ENCODE peak calls at places on chromosomes 7 and 10, in eight cellular contexts. X is activated CD4-positive, alpha-beta T cell treated with anti-CD3 and anti-CD28 coated beads, Interleukin-2, amount 50 U/mL, for 24 hours; P is adipocyte; F is activated T-cell treated with anti-CD3 and anti-CD28 coated beads, Interleukin-2, amount 50 U/mL, for 48 hours; Y is aorta; R is fibroblast of the aortic adventitia; S is amygdala; E is fibroblast of mammary gland. U is an unnamed sample.

GRCh38 chr10:115761166-115761565 is 511.8 kb downstream of the GFRA1 start:
- DNase-seq in P (no peak), Y (no peak), R (no peak), F (no peak), S (no peak), X (no peak), E (no peak), U (no peak)

GRCh38 chr7:127598318-127598717 is 4.8 kb downstream of the FSCN3 start:
- DNase-seq in S (no peak), R (no peak), F (no peak), P (no peak), Y (no peak), X (no peak), E (peak; percentile 21), U (no peak)

GRCh38 chr10:79316671-79317431 is 30.4 kb upstream of the PPIF start:
- DNase-seq in R (no peak), S (no peak), X (no peak), E (no peak), P (no peak), F (no peak), Y (peak; percentile 75), U (peak; percentile 72)

GRCh38 chr10:133282846-133283390 is 6.2 kb upstream of the ADAM8 start:
- DNase-seq in Y (no peak), X (no peak), F (no peak), S (no peak), P (no peak), E (no peak), R (no peak), U (no peak)

GRCh38 chr7:136134503-136134902 is 157.3 kb upstream of the MTPN start:
- DNase-seq in R (no peak), E (peak; percentile 62), F (no peak), X (no peak), S (no peak), P (peak; percentile 19), Y (no peak), U (no peak)

GRCh38 chr10:49255883-49256282 is 43.1 kb upstream of the C10orf71 start:
- DNase-seq in Y (no peak), P (no peak), E (no peak), S (no peak), F (no peak), R (no peak), X (no peak), U (no peak)

GRCh38 chr10:77351386-77351785 is 286.2 kb downstream of the KCNMA1 start:
- DNase-seq in R (peak; percentile 82), E (peak; percentile 95), X (no peak), F (no peak), P (peak; percentile 60), Y (no peak), S (no peak), U (no peak)

GRCh38 chr7:149690688-149691446 is 82.5 kb downstream of the ZNF467 start:
- DNase-seq in Y (no peak), S (no peak), F (peak; percentile 58), X (no peak), R (peak; percentile 87), E (peak; percentile 92), P (peak; percentile 72), U (no peak)

GRCh38 chr7:104106106-104106505 is 101.7 kb downstream of the ORC5 start:
- DNase-seq in R (peak; percentile 46), X (no peak), E (peak; percentile 16), S (no peak), F (no peak), Y (no peak), P (peak; percentile 25), U (no peak)

GRCh38 chr7:120033114-120033513 is 239.9 kb upstream of the KCND2 start:
- DNase-seq in Y (no peak), E (no peak), R (peak; percentile 24), X (no peak), P (no peak), F (no peak), S (no peak), U (no peak)

GRCh38 chr10:88115968-88116367 is 252.5 kb downstream of the PTEN start:
- DNase-seq in X (no peak), P (peak; percentile 54), F (no peak), R (peak; percentile 47), S (no peak), Y (no peak), E (peak; percentile 89), U (no peak)

GRCh38 chr7:102320601-102321350 is 34.1 kb downstream of the SH2B2 start:
- DNase-seq in P (no peak), E (no peak), X (no peak), Y (peak; percentile 38), S (no peak), R (no peak), F (no peak), U (no peak)

GRCh38 chr7:92244803-92245486 is 769 bp downstream of the KRIT1 start:
- DNase-seq in R (peak; percentile 25), E (peak; percentile 27), Y (no peak), S (no peak), P (no peak), X (no peak), F (no peak), U (no peak)

GRCh38 chr7:1533569-1534329 is 3.2 kb downstream of the MAFK start:
- DNase-seq in F (peak; percentile 55), E (peak; percentile 93), P (peak; percentile 82), X (no peak), Y (peak; percentile 90), R (peak; percentile 77), S (no peak), U (peak; percentile 88)

GRCh38 chr10:63547628-63548356 is 26.6 kb downstream of the REEP3 start:
- DNase-seq in Y (no peak), S (no peak), F (no peak), E (peak; percentile 52), X (no peak), P (no peak), R (no peak), U (no peak)

GRCh38 chr10:4062751-4063150 is 277.7 kb upstream of the KLF6 start:
- DNase-seq in E (no peak), X (no peak), S (no peak), P (no peak), F (no peak), R (no peak), Y (no peak), U (no peak)

GRCh38 chr10:121092341-121093099 is 241.4 kb downstream of the WDR11 start:
- DNase-seq in Y (no peak), X (no peak), F (no peak), P (no peak), E (no peak), S (no peak), R (no peak), U (no peak)

GRCh38 chr10:130136214-130137076 is at the start of gene GLRX3:
- DNase-seq in E (peak; percentile 64), X (peak; percentile 72), P (peak; percentile 96), Y (peak; percentile 96), F (peak; percentile 91), R (peak; percentile 71), S (peak; percentile 66), U (peak; percentile 96)

GRCh38 chr7:57403601-57404342 is 46.2 kb upstream of the ZNF716 start:
- DNase-seq in Y (peak; percentile 84), S (no peak), P (no peak), R (no peak), X (no peak), E (peak; percentile 36), F (no peak), U (peak; percentile 78)

GRCh38 chr10:1022413-1022812 is 3.2 kb downstream of the IDI2 start:
- DNase-seq in E (peak; percentile 7), S (peak; percentile 8), Y (no peak), R (no peak), X (no peak), P (no peak), F (no peak), U (no peak)

GRCh38 chr10:93481931-93482834 is at the start of gene MYOF:
- DNase-seq in R (peak; percentile 95), X (no peak), Y (no peak), S (no peak), E (peak; percentile 90), P (peak; percentile 96), F (peak; percentile 58), U (peak; percentile 86)

GRCh38 chr10:96334888-96335526 is 23.8 kb downstream of the OPALIN start:
- DNase-seq in P (peak; percentile 81), S (no peak), Y (no peak), E (peak; percentile 42), X (no peak), F (no peak), R (peak; percentile 56), U (no peak)

GRCh38 chr7:122983261-122983660 is 12.2 kb downstream of the TAS2R16 start:
- DNase-seq in Y (no peak), R (no peak), S (no peak), X (no peak), P (no peak), E (no peak), F (no peak), U (no peak)

GRCh38 chr10:132957131-132957530 is 14.8 kb upstream of the CFAP46 start:
- DNase-seq in F (no peak), Y (peak; percentile 57), R (no peak), S (no peak), E (no peak), P (no peak), X (no peak), U (peak; percentile 55)

GRCh38 chr10:75035975-75036708 is 75.3 kb upstream of the SAMD8 start:
- DNase-seq in X (no peak), S (no peak), F (no peak), R (peak; percentile 69), E (peak; percentile 85), Y (no peak), P (peak; percentile 5), U (no peak)

GRCh38 chr7:128007293-128007680 is 23.9 kb downstream of the LRRC4 start:
- DNase-seq in P (no peak), R (no peak), E (no peak), X (no peak), Y (no peak), S (no peak), F (no peak), U (no peak)

GRCh38 chr10:67788028-67788886 is 49.7 kb downstream of the DNAJC12 start:
- DNase-seq in P (peak; percentile 26), S (no peak), Y (peak; percentile 77), E (peak; percentile 26), R (no peak), F (peak; percentile 88), X (peak; percentile 57), U (peak; percentile 80)

GRCh38 chr10:49284356-49284755 is 14.6 kb upstream of the C10orf71 start:
- DNase-seq in Y (no peak), S (no peak), E (no peak), P (no peak), X (no peak), R (no peak), F (no peak), U (peak; percentile 43)

GRCh38 chr7:7109934-7110333 is 72.4 kb upstream of the C1GALT1 start:
- DNase-seq in P (no peak), X (no peak), S (no peak), E (no peak), R (no peak), Y (no peak), F (no peak), U (no peak)

GRCh38 chr7:40611472-40611871 is 476.7 kb downstream of the SUGCT start:
- DNase-seq in S (no peak), Y (no peak), X (no peak), P (no peak), E (no peak), R (no peak), F (no peak), U (no peak)

U was measured in posterior vena cava.